ENCODE peak calls at places on chromosomes 13 and 19, in six cellular contexts. Y, S, H, T, I and F are unnamed samples.

GRCh38 chr19:15218501-15218900 is 13.7 kb downstream of the EPHX3 start:
- DNase-seq in I (no peak), S (no peak), T (no peak), H (no peak), Y (no peak), F (no peak)

GRCh38 chr19:33448159-33448516 is 73.5 kb downstream of the PEPD start:
- DNase-seq in I (no peak), Y (no peak), S (no peak), T (no peak), H (no peak), F (no peak)

GRCh38 chr13:38167164-38167822 is 182.4 kb upstream of the UFM1 start:
- DNase-seq in I (no peak), S (no peak), H (no peak), Y (no peak), T (no peak), F (peak; percentile 5)

GRCh38 chr13:101455863-101456262 is 3.4 kb downstream of the ITGBL1 start:
- DNase-seq in I (no peak), Y (peak; percentile 94), H (peak; percentile 84), S (peak; percentile 73), T (no peak), F (no peak)

GRCh38 chr13:40781717-40782116 is 7.7 kb upstream of the SLC25A15 start:
- DNase-seq in Y (no peak), S (no peak), H (no peak), I (no peak), T (no peak), F (no peak)

GRCh38 chr19:58559275-58560006 is 1.0 kb upstream of the UBE2M start:
- DNase-seq in I (peak; percentile 89), H (peak; percentile 98), T (peak; percentile 92), Y (peak; percentile 82), S (no peak), F (peak; percentile 91)

GRCh38 chr19:4678881-4679379 is 8.8 kb upstream of the MYDGF start:
- DNase-seq in I (no peak), S (no peak), H (peak; percentile 48), Y (no peak), T (no peak), F (no peak)

GRCh38 chr19:38068851-38069250 is 155.2 kb downstream of the DPF1 start:
- DNase-seq in I (no peak), T (no peak), H (no peak), Y (no peak), S (no peak), F (no peak)

GRCh38 chr13:24254151-24254810 is 55.1 kb upstream of the C1QTNF9 start:
- DNase-seq in S (no peak), T (no peak), H (no peak), I (no peak), Y (no peak), F (no peak)

GRCh38 chr13:30366083-30366482 is 56.2 kb upstream of the UBE2L5 start:
- DNase-seq in T (no peak), S (no peak), H (no peak), Y (no peak), I (no peak), F (no peak)

GRCh38 chr13:68888832-68889231 is 1218.8 kb upstream of the ATXN8OS start:
- DNase-seq in T (no peak), Y (no peak), H (no peak), I (no peak), S (no peak), F (no peak)

GRCh38 chr19:12764698-12765097 is 10.7 kb downstream of the HOOK2 start:
- DNase-seq in Y (no peak), T (no peak), S (no peak), H (no peak), I (no peak), F (no peak)

GRCh38 chr13:51761638-51762350 is 42.2 kb downstream of the DHRS12 start:
- DNase-seq in I (no peak), T (no peak), S (no peak), H (no peak), Y (peak; percentile 22), F (no peak)

GRCh38 chr19:18496980-18497256 is 25.0 kb downstream of the ELL start:
- DNase-seq in I (no peak), Y (no peak), S (no peak), H (peak; percentile 65), T (no peak), F (no peak)

GRCh38 chr19:53873451-53874383 is 6.0 kb downstream of the MYADM start:
- DNase-seq in T (no peak), S (no peak), I (no peak), Y (no peak), H (no peak), F (peak; percentile 27)

GRCh38 chr13:22915442-22916082 is 265.2 kb upstream of the SGCG start:
- DNase-seq in Y (no peak), I (peak; percentile 33), H (peak; percentile 23), T (no peak), S (no peak), F (peak; percentile 52)

GRCh38 chr19:48190288-48191284 is 20.1 kb downstream of the ZSWIM9 start:
- DNase-seq in T (peak; percentile 29), Y (no peak), S (no peak), H (peak; percentile 79), I (no peak), F (peak; percentile 79)

GRCh38 chr13:24982333-24982999 is 113.5 kb upstream of the PABPC3 start:
- DNase-seq in S (no peak), I (no peak), Y (no peak), T (no peak), H (no peak), F (no peak)

GRCh38 chr13:70090036-70090723 is 17.4 kb upstream of the ATXN8OS start:
- DNase-seq in T (no peak), I (no peak), Y (no peak), H (no peak), S (peak; percentile 72), F (no peak)

GRCh38 chr19:28345811-28346210 is 867.1 kb downstream of the UQCRFS1 start:
- DNase-seq in S (no peak), I (no peak), H (no peak), T (no peak), Y (no peak), F (no peak)

GRCh38 chr13:48431987-48432615 is 19.2 kb upstream of the LPAR6 start:
- DNase-seq in I (no peak), Y (peak; percentile 29), S (no peak), T (peak; percentile 7), H (no peak), F (no peak)

GRCh38 chr19:10356431-10356830 is 17.0 kb upstream of the ICAM3 start:
- DNase-seq in T (no peak), H (no peak), S (no peak), Y (no peak), I (no peak), F (no peak)

GRCh38 chr19:48183356-48183755 is 12.9 kb downstream of the ZSWIM9 start:
- DNase-seq in I (no peak), T (no peak), Y (no peak), H (no peak), S (no peak), F (no peak)

GRCh38 chr19:52498571-52498970 is 28.9 kb upstream of the ZNF808 start:
- DNase-seq in Y (no peak), T (no peak), S (no peak), I (no peak), H (no peak), F (no peak)

GRCh38 chr13:95100525-95101121 is 200.6 kb downstream of the ABCC4 start:
- DNase-seq in S (peak; percentile 9), H (peak; percentile 73), T (peak; percentile 41), I (no peak), Y (peak; percentile 96), F (no peak)

GRCh38 chr13:23572836-23573235 is 2.6 kb downstream of the TNFRSF19 start:
- DNase-seq in T (peak; percentile 33), S (no peak), I (no peak), Y (no peak), H (no peak), F (no peak)

GRCh38 chr19:20357921-20358320 is 190.9 kb downstream of the ZNF486 start:
- DNase-seq in T (no peak), S (no peak), Y (no peak), I (no peak), H (no peak), F (no peak)

GRCh38 chr19:20365146-20365545 is 198.1 kb downstream of the ZNF486 start:
- DNase-seq in S (no peak), Y (no peak), I (no peak), H (no peak), T (no peak), F (no peak)

GRCh38 chr19:20359933-20360720 is 193.1 kb downstream of the ZNF486 start:
- DNase-seq in S (no peak), Y (no peak), H (no peak), T (no peak), I (no peak), F (no peak)
- TF ChIP-seq CTCF in S (peak; percentile 26), Y (no peak), H (no peak), T (no peak), I (no peak), F (no peak)

GRCh38 chr19:23436944-23437343 is 41.7 kb upstream of the ZNF91 start:
- DNase-seq in Y (no peak), H (no peak), S (no peak), T (no peak), I (no peak), F (no peak)

GRCh38 chr19:23440791-23441190 is 45.5 kb upstream of the ZNF91 start:
- DNase-seq in H (no peak), S (no peak), T (no peak), Y (no peak), I (no peak), F (no peak)

GRCh38 chr19:23439623-23440022 is 44.4 kb upstream of the ZNF91 start:
- DNase-seq in S (no peak), Y (no peak), I (no peak), T (no peak), H (no peak), F (no peak)

GRCh38 chr19:23437901-23438300 is 42.6 kb upstream of the ZNF91 start:
- DNase-seq in Y (peak; percentile 12), S (no peak), H (no peak), T (no peak), I (no peak), F (no peak)

GRCh38 chr19:23440207-23440606 is 44.9 kb upstream of the ZNF91 start:
- DNase-seq in T (no peak), S (no peak), I (no peak), H (no peak), Y (no peak), F (no peak)
- TF ChIP-seq CTCF in T (no peak), S (peak; percentile 25), I (no peak), H (no peak), Y (no peak), F (no peak)

DNA sequence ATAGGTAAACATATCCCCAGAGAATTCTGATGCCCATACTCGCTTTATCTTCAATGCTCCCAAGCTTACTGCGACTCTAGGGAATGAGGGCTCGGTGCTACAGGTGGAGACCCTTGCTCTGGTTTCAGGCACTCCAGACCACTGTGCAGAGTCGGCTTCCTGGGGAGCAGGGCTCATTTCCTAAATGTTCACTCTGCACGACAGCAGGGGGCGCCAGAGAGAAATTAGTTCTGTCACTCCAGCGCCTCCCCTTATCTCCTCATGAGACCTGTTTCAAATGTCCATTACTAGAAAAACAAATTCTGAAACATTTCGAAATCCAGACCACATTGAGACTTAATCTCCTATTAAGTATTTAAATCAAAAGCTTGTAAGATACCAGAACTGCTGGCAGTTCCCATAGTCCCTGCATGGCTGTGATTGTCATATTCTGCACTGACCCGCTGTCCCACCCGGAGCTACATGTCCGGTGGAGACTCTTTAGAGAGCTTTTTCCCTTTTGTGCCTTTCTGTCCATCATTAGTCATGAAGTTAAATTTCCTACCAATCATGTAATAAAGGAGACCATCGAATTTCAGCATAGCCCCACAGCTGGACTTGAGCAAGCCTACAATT is 22.4 kb downstream of the EPSTI1 start:
- DNase-seq in Y (peak; percentile 68), I (peak; percentile 69), T (peak; percentile 63), H (peak; percentile 52), S (no peak), F (peak; percentile 72)
- TF ChIP-seq CTCF in Y (peak; percentile 94), I (peak; percentile 81), T (peak; percentile 75), H (peak; percentile 76), S (peak; percentile 88), F (peak; percentile 79)

GRCh38 chr13:36363464-36363863 is 17.3 kb upstream of the SPART start:
- DNase-seq in I (no peak), Y (no peak), H (no peak), S (no peak), T (no peak), F (no peak)
- TF ChIP-seq CTCF in I (no peak), Y (no peak), H (no peak), S (no peak), T (no peak), F (no peak)